ENCODE peak calls at places on chromosomes 1 and 21, in ten cellular contexts. One of them, this sample, is unnamed.

GRCh38 chr1:22673486-22674409 is 20.7 kb downstream of the C1QB start:
- DNase-seq in A549: peak
- DNase-seq in tibial nerve: peak
- DNase-seq in body of pancreas: peak
- DNase-seq in sigmoid colon: no peak
- DNase-seq in endothelial cell of umbilical vein: peak
- DNase-seq in transverse colon: peak
- DNase-seq in heart left ventricle: no peak
- DNase-seq in vagina: no peak
- DNase-seq in prostate gland: no peak
- DNase-seq in this sample: peak

GRCh38 chr21:26835027-26835713 is 10.0 kb downstream of the ADAMTS1 start:
- DNase-seq in body of pancreas: no peak
- DNase-seq in A549: no peak
- DNase-seq in transverse colon: no peak
- DNase-seq in vagina: no peak
- DNase-seq in sigmoid colon: peak
- DNase-seq in prostate gland: no peak
- DNase-seq in endothelial cell of umbilical vein: no peak
- DNase-seq in heart left ventricle: no peak
- DNase-seq in tibial nerve: no peak
- DNase-seq in this sample: no peak

GRCh38 chr1:15941044-15941840 is 34.7 kb downstream of the ZBTB17 start:
- DNase-seq in vagina: peak
- DNase-seq in A549: no peak
- DNase-seq in sigmoid colon: peak
- DNase-seq in tibial nerve: no peak
- DNase-seq in endothelial cell of umbilical vein: no peak
- DNase-seq in prostate gland: no peak
- DNase-seq in heart left ventricle: no peak
- DNase-seq in transverse colon: no peak
- DNase-seq in body of pancreas: no peak
- DNase-seq in this sample: peak

GRCh38 chr1:192604979-192605620 is 29.5 kb downstream of the RGS1 start:
- DNase-seq in tibial nerve: no peak
- DNase-seq in transverse colon: no peak
- DNase-seq in endothelial cell of umbilical vein: no peak
- DNase-seq in heart left ventricle: no peak
- DNase-seq in sigmoid colon: no peak
- DNase-seq in A549: no peak
- DNase-seq in body of pancreas: no peak
- DNase-seq in prostate gland: no peak
- DNase-seq in vagina: no peak
- DNase-seq in this sample: no peak

GRCh38 chr1:70327306-70328076 is 27.0 kb downstream of the ANKRD13C start:
- DNase-seq in tibial nerve: no peak
- DNase-seq in prostate gland: no peak
- DNase-seq in A549: no peak
- DNase-seq in endothelial cell of umbilical vein: no peak
- DNase-seq in transverse colon: no peak
- DNase-seq in heart left ventricle: no peak
- DNase-seq in vagina: no peak
- DNase-seq in sigmoid colon: no peak
- DNase-seq in body of pancreas: no peak
- DNase-seq in this sample: no peak

GRCh38 chr1:10211805-10212405 is 1.5 kb downstream of the KIF1B start:
- DNase-seq in prostate gland: no peak
- DNase-seq in vagina: peak
- DNase-seq in body of pancreas: no peak
- DNase-seq in sigmoid colon: no peak
- DNase-seq in transverse colon: no peak
- DNase-seq in endothelial cell of umbilical vein: no peak
- DNase-seq in heart left ventricle: peak
- DNase-seq in A549: peak
- DNase-seq in tibial nerve: no peak
- DNase-seq in this sample: no peak

GRCh38 chr1:27564710-27565649 is 39.0 kb downstream of the AHDC1 start:
- DNase-seq in A549: no peak
- DNase-seq in transverse colon: no peak
- DNase-seq in tibial nerve: no peak
- DNase-seq in endothelial cell of umbilical vein: no peak
- DNase-seq in prostate gland: no peak
- DNase-seq in body of pancreas: peak
- DNase-seq in sigmoid colon: peak
- DNase-seq in heart left ventricle: peak
- DNase-seq in vagina: no peak
- DNase-seq in this sample: no peak

GRCh38 chr1:214440219-214440965 is 111.0 kb downstream of the PTPN14 start:
- DNase-seq in body of pancreas: no peak
- DNase-seq in sigmoid colon: no peak
- DNase-seq in endothelial cell of umbilical vein: no peak
- DNase-seq in vagina: no peak
- DNase-seq in transverse colon: no peak
- DNase-seq in A549: no peak
- DNase-seq in tibial nerve: no peak
- DNase-seq in heart left ventricle: no peak
- DNase-seq in prostate gland: no peak
- DNase-seq in this sample: no peak

GRCh38 chr1:214957330-214958137 is 125.0 kb upstream of the KCNK2 start:
- DNase-seq in sigmoid colon: no peak
- DNase-seq in transverse colon: no peak
- DNase-seq in prostate gland: no peak
- DNase-seq in body of pancreas: no peak
- DNase-seq in vagina: no peak
- DNase-seq in endothelial cell of umbilical vein: no peak
- DNase-seq in tibial nerve: peak
- DNase-seq in A549: peak
- DNase-seq in heart left ventricle: no peak
- DNase-seq in this sample: no peak

GRCh38 chr21:41615613-41616012 is 107.7 kb upstream of the TMPRSS2 start:
- DNase-seq in prostate gland: peak
- DNase-seq in heart left ventricle: no peak
- DNase-seq in transverse colon: no peak
- DNase-seq in vagina: no peak
- DNase-seq in endothelial cell of umbilical vein: no peak
- DNase-seq in A549: no peak
- DNase-seq in tibial nerve: no peak
- DNase-seq in sigmoid colon: no peak
- DNase-seq in body of pancreas: no peak
- DNase-seq in this sample: no peak

GRCh38 chr1:220684890-220685289 is 5.3 kb upstream of the C1orf115 start:
- DNase-seq in A549: no peak
- DNase-seq in endothelial cell of umbilical vein: no peak
- DNase-seq in sigmoid colon: no peak
- DNase-seq in heart left ventricle: no peak
- DNase-seq in prostate gland: no peak
- DNase-seq in tibial nerve: no peak
- DNase-seq in vagina: no peak
- DNase-seq in body of pancreas: no peak
- DNase-seq in transverse colon: no peak
- DNase-seq in this sample: no peak

GRCh38 chr1:27816921-27817630 is 13.5 kb upstream of the PPP1R8 start:
- DNase-seq in body of pancreas: no peak
- DNase-seq in sigmoid colon: no peak
- DNase-seq in tibial nerve: no peak
- DNase-seq in endothelial cell of umbilical vein: no peak
- DNase-seq in prostate gland: no peak
- DNase-seq in heart left ventricle: peak
- DNase-seq in A549: no peak
- DNase-seq in vagina: no peak
- DNase-seq in transverse colon: peak
- DNase-seq in this sample: no peak

GRCh38 chr1:75953461-75953860 is 21.3 kb upstream of the ASB17 start:
- DNase-seq in A549: no peak
- DNase-seq in transverse colon: no peak
- DNase-seq in body of pancreas: no peak
- DNase-seq in sigmoid colon: no peak
- DNase-seq in endothelial cell of umbilical vein: no peak
- DNase-seq in prostate gland: no peak
- DNase-seq in heart left ventricle: no peak
- DNase-seq in vagina: no peak
- DNase-seq in tibial nerve: no peak
- DNase-seq in this sample: no peak

GRCh38 chr21:45417951-45418300 is 13.0 kb downstream of the COL18A1 start:
- DNase-seq in body of pancreas: peak
- DNase-seq in endothelial cell of umbilical vein: no peak
- DNase-seq in A549: no peak
- DNase-seq in vagina: no peak
- DNase-seq in sigmoid colon: no peak
- DNase-seq in tibial nerve: no peak
- DNase-seq in heart left ventricle: peak
- DNase-seq in prostate gland: no peak
- DNase-seq in transverse colon: no peak
- DNase-seq in this sample: no peak

GRCh38 chr1:217660353-217661062 is 29.4 kb downstream of the SPATA17 start:
- DNase-seq in A549: peak
- DNase-seq in tibial nerve: no peak
- DNase-seq in prostate gland: no peak
- DNase-seq in endothelial cell of umbilical vein: peak
- DNase-seq in heart left ventricle: no peak
- DNase-seq in sigmoid colon: no peak
- DNase-seq in body of pancreas: no peak
- DNase-seq in vagina: no peak
- DNase-seq in transverse colon: no peak
- DNase-seq in this sample: no peak

DNA sequence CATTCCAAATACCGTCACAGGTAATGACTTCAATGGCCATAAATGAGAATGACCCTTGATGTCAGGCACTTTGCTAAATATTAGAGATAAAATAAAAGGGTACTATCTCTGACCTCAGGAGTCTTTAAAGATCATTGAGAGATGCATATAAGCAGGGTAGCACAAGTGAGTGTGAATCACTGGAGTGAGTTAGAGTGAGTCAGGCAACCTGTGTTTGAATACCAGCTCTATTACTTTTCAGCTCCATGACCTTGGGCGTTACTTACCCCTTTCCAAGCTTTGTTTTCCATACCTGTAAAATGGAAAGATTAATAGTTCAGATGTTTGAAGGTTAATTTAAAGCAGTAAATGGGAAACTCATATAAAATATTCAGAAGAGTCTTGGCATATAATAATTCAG is 1058.0 kb upstream of the ADGRL4 start:
- DNase-seq in transverse colon: no peak
- DNase-seq in vagina: no peak
- DNase-seq in heart left ventricle: no peak
- DNase-seq in A549: no peak
- DNase-seq in sigmoid colon: no peak
- DNase-seq in tibial nerve: no peak
- DNase-seq in endothelial cell of umbilical vein: no peak
- DNase-seq in body of pancreas: no peak
- DNase-seq in prostate gland: no peak
- DNase-seq in this sample: no peak
- H3K27ac ChIP-seq in transverse colon: no peak
- H3K27ac ChIP-seq in vagina: no peak
- H3K27ac ChIP-seq in heart left ventricle: no peak
- H3K27ac ChIP-seq in A549: no peak
- H3K27ac ChIP-seq in sigmoid colon: no peak
- H3K27ac ChIP-seq in tibial nerve: no peak
- H3K27ac ChIP-seq in endothelial cell of umbilical vein: no peak
- H3K27ac ChIP-seq in body of pancreas: no peak
- H3K27ac ChIP-seq in prostate gland: no peak
- H3K27ac ChIP-seq in this sample: no peak

DNA sequence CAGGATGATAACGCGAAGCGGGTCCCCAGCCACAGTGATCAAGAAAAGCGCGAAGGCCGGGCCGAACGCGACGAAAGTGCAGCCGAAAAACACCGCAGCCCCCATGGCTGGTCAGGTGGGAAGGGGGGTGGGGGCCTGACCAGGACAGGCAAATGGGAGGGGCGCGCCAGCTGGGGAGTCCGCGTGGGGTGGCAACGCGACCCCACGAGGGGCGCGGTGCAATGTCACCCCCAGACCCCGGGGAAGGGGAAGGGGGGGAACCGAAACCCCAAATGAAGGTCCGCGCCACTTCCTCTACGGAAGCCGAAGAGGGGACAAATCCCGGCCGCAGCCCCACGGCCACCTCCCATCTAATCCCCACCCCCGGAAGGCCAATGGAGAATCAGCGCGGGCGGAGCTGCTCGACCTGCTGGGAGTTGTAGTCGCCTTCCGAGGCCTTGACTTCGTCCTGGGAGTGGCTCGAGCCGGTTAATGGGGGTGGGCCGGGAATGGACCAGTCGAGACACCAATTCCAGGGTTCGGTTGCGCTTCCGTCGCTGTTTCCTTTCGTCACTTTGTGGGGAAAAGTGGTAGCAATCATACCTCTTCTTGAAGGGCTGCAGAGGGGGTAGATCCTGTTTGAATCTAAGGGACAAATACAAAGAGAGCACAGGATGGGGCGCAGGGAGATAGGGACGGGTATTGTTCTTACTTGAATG is at the start of gene APH1A:
- DNase-seq in tibial nerve: peak
- DNase-seq in body of pancreas: peak
- DNase-seq in heart left ventricle: peak
- DNase-seq in prostate gland: peak
- DNase-seq in A549: peak
- DNase-seq in sigmoid colon: peak
- DNase-seq in vagina: peak
- DNase-seq in endothelial cell of umbilical vein: peak
- DNase-seq in transverse colon: peak
- DNase-seq in this sample: peak
- TF ChIP-seq POLR2A in tibial nerve: peak
- TF ChIP-seq POLR2A in body of pancreas: peak
- TF ChIP-seq POLR2A in heart left ventricle: peak
- TF ChIP-seq POLR2A in prostate gland: peak
- TF ChIP-seq POLR2A in A549: no peak
- TF ChIP-seq POLR2A in sigmoid colon: peak
- TF ChIP-seq POLR2A in vagina: peak
- TF ChIP-seq POLR2A in endothelial cell of umbilical vein: peak
- TF ChIP-seq POLR2A in transverse colon: peak
- TF ChIP-seq POLR2A in this sample: no peak

GRCh38 chr1:5480906-5481305 is 511.3 kb downstream of the NPHP4 start:
- DNase-seq in body of pancreas: no peak
- DNase-seq in transverse colon: no peak
- DNase-seq in sigmoid colon: no peak
- DNase-seq in vagina: no peak
- DNase-seq in prostate gland: no peak
- DNase-seq in endothelial cell of umbilical vein: no peak
- DNase-seq in heart left ventricle: no peak
- DNase-seq in tibial nerve: no peak
- DNase-seq in A549: no peak
- DNase-seq in this sample: no peak
- TF ChIP-seq CTCF in body of pancreas: no peak
- TF ChIP-seq CTCF in transverse colon: no peak
- TF ChIP-seq CTCF in sigmoid colon: no peak
- TF ChIP-seq CTCF in vagina: no peak
- TF ChIP-seq CTCF in prostate gland: no peak
- TF ChIP-seq CTCF in endothelial cell of umbilical vein: no peak
- TF ChIP-seq CTCF in heart left ventricle: no peak
- TF ChIP-seq CTCF in tibial nerve: no peak
- TF ChIP-seq CTCF in A549: no peak
- TF ChIP-seq CTCF in this sample: no peak

GRCh38 chr1:79808816-79809475 is 802.4 kb upstream of the ADGRL4 start:
- DNase-seq in sigmoid colon: no peak
- DNase-seq in endothelial cell of umbilical vein: no peak
- DNase-seq in heart left ventricle: no peak
- DNase-seq in prostate gland: no peak
- DNase-seq in A549: no peak
- DNase-seq in body of pancreas: no peak
- DNase-seq in tibial nerve: no peak
- DNase-seq in vagina: no peak
- DNase-seq in transverse colon: no peak
- DNase-seq in this sample: no peak

GRCh38 chr1:79815115-79815514 is 808.6 kb upstream of the ADGRL4 start:
- DNase-seq in vagina: no peak
- DNase-seq in endothelial cell of umbilical vein: no peak
- DNase-seq in sigmoid colon: no peak
- DNase-seq in transverse colon: no peak
- DNase-seq in prostate gland: no peak
- DNase-seq in heart left ventricle: no peak
- DNase-seq in body of pancreas: no peak
- DNase-seq in tibial nerve: no peak
- DNase-seq in A549: no peak
- DNase-seq in this sample: no peak

GRCh38 chr1:79811173-79811572 is 804.6 kb upstream of the ADGRL4 start:
- DNase-seq in A549: no peak
- DNase-seq in endothelial cell of umbilical vein: peak
- DNase-seq in body of pancreas: no peak
- DNase-seq in tibial nerve: no peak
- DNase-seq in transverse colon: no peak
- DNase-seq in vagina: no peak
- DNase-seq in heart left ventricle: no peak
- DNase-seq in sigmoid colon: no peak
- DNase-seq in prostate gland: no peak
- DNase-seq in this sample: no peak
- H3K27ac ChIP-seq in A549: no peak
- H3K27ac ChIP-seq in endothelial cell of umbilical vein: peak
- H3K27ac ChIP-seq in body of pancreas: no peak
- H3K27ac ChIP-seq in tibial nerve: no peak
- H3K27ac ChIP-seq in transverse colon: no peak
- H3K27ac ChIP-seq in vagina: no peak
- H3K27ac ChIP-seq in heart left ventricle: no peak
- H3K27ac ChIP-seq in sigmoid colon: no peak
- H3K27ac ChIP-seq in prostate gland: no peak
- H3K27ac ChIP-seq in this sample: no peak

This sample was measured in testis.